ENCODE peak calls at places on chromosomes 6 and 20, in eight cellular contexts. One of them, this sample, is unnamed.

GRCh38 chr6:139887275-139887674 is 512.8 kb upstream of the CITED2 start:
- DNase-seq in C1 segment of cervical spinal cord: no peak
- DNase-seq in activated CD4-positive, CD25-positive, alpha-beta regulatory T cell: no peak
- DNase-seq in T-helper 2 cell: no peak
- DNase-seq in HS-5: no peak
- DNase-seq in Kasumi-1: no peak
- DNase-seq in HCEC 1CT: no peak
- DNase-seq in stimulated activated CD8-positive, alpha-beta memory T cell treated with anti-CD3 and anti-CD28 coated beads, Interleukin-4, amount 100 ng/mL, for 48 hours: no peak
- DNase-seq in this sample: no peak

GRCh38 chr6:33936911-33937310 is 133.1 kb upstream of the MLN start:
- DNase-seq in C1 segment of cervical spinal cord: no peak
- DNase-seq in activated CD4-positive, CD25-positive, alpha-beta regulatory T cell: no peak
- DNase-seq in T-helper 2 cell: no peak
- DNase-seq in HS-5: no peak
- DNase-seq in Kasumi-1: no peak
- DNase-seq in HCEC 1CT: no peak
- DNase-seq in stimulated activated CD8-positive, alpha-beta memory T cell treated with anti-CD3 and anti-CD28 coated beads, Interleukin-4, amount 100 ng/mL, for 48 hours: no peak
- DNase-seq in this sample: no peak

GRCh38 chr20:22371843-22372242 is 212.5 kb downstream of the FOXA2 start:
- DNase-seq in C1 segment of cervical spinal cord: no peak
- DNase-seq in activated CD4-positive, CD25-positive, alpha-beta regulatory T cell: no peak
- DNase-seq in T-helper 2 cell: no peak
- DNase-seq in HS-5: no peak
- DNase-seq in Kasumi-1: no peak
- DNase-seq in HCEC 1CT: no peak
- DNase-seq in stimulated activated CD8-positive, alpha-beta memory T cell treated with anti-CD3 and anti-CD28 coated beads, Interleukin-4, amount 100 ng/mL, for 48 hours: no peak
- DNase-seq in this sample: no peak

GRCh38 chr20:21191839-21192238 is 66.0 kb downstream of the KIZ start:
- DNase-seq in C1 segment of cervical spinal cord: no peak
- DNase-seq in activated CD4-positive, CD25-positive, alpha-beta regulatory T cell: no peak
- DNase-seq in T-helper 2 cell: no peak
- DNase-seq in HS-5: no peak
- DNase-seq in Kasumi-1: no peak
- DNase-seq in HCEC 1CT: no peak
- DNase-seq in stimulated activated CD8-positive, alpha-beta memory T cell treated with anti-CD3 and anti-CD28 coated beads, Interleukin-4, amount 100 ng/mL, for 48 hours: no peak
- DNase-seq in this sample: no peak

GRCh38 chr6:67722861-67723261 is 912.2 kb upstream of the ADGRB3 start:
- DNase-seq in C1 segment of cervical spinal cord: no peak
- DNase-seq in activated CD4-positive, CD25-positive, alpha-beta regulatory T cell: no peak
- DNase-seq in T-helper 2 cell: no peak
- DNase-seq in HS-5: no peak
- DNase-seq in Kasumi-1: no peak
- DNase-seq in HCEC 1CT: no peak
- DNase-seq in stimulated activated CD8-positive, alpha-beta memory T cell treated with anti-CD3 and anti-CD28 coated beads, Interleukin-4, amount 100 ng/mL, for 48 hours: no peak
- DNase-seq in this sample: no peak

GRCh38 chr6:165581678-165582077 is 81.4 kb downstream of the PDE10A start:
- DNase-seq in C1 segment of cervical spinal cord: no peak
- DNase-seq in activated CD4-positive, CD25-positive, alpha-beta regulatory T cell: no peak
- DNase-seq in T-helper 2 cell: no peak
- DNase-seq in HS-5: no peak
- DNase-seq in Kasumi-1: no peak
- DNase-seq in HCEC 1CT: no peak
- DNase-seq in stimulated activated CD8-positive, alpha-beta memory T cell treated with anti-CD3 and anti-CD28 coated beads, Interleukin-4, amount 100 ng/mL, for 48 hours: no peak
- DNase-seq in this sample: no peak

GRCh38 chr6:52664991-52665686 is 5.8 kb upstream of the TMEM14A start:
- DNase-seq in C1 segment of cervical spinal cord: no peak
- DNase-seq in activated CD4-positive, CD25-positive, alpha-beta regulatory T cell: no peak
- DNase-seq in T-helper 2 cell: no peak
- DNase-seq in HS-5: no peak
- DNase-seq in Kasumi-1: no peak
- DNase-seq in HCEC 1CT: no peak
- DNase-seq in stimulated activated CD8-positive, alpha-beta memory T cell treated with anti-CD3 and anti-CD28 coated beads, Interleukin-4, amount 100 ng/mL, for 48 hours: no peak
- DNase-seq in this sample: no peak

GRCh38 chr20:33165416-33166055 is 2.4 kb upstream of the BPIFA2 start:
- DNase-seq in C1 segment of cervical spinal cord: no peak
- DNase-seq in activated CD4-positive, CD25-positive, alpha-beta regulatory T cell: no peak
- DNase-seq in T-helper 2 cell: no peak
- DNase-seq in HS-5: no peak
- DNase-seq in Kasumi-1: no peak
- DNase-seq in HCEC 1CT: no peak
- DNase-seq in stimulated activated CD8-positive, alpha-beta memory T cell treated with anti-CD3 and anti-CD28 coated beads, Interleukin-4, amount 100 ng/mL, for 48 hours: no peak
- DNase-seq in this sample: no peak

GRCh38 chr20:13898012-13898612 is 92.3 kb downstream of the SEL1L2 start:
- DNase-seq in C1 segment of cervical spinal cord: no peak
- DNase-seq in activated CD4-positive, CD25-positive, alpha-beta regulatory T cell: no peak
- DNase-seq in T-helper 2 cell: no peak
- DNase-seq in HS-5: no peak
- DNase-seq in Kasumi-1: no peak
- DNase-seq in HCEC 1CT: no peak
- DNase-seq in stimulated activated CD8-positive, alpha-beta memory T cell treated with anti-CD3 and anti-CD28 coated beads, Interleukin-4, amount 100 ng/mL, for 48 hours: no peak
- DNase-seq in this sample: no peak

This sample was measured in AG09309.